ENCODE peak calls at places on chromosomes 13 and 19, in nine cellular contexts. M is activated naive CD4-positive, alpha-beta T cell; A is AG09309; T is left colon; C is T-helper 2 cell; E is CD8-positive, alpha-beta T cell; X is GM19239; G is NCI-H2081 treated with DMSO at 0.1 percent for 48 hours; D is stimulated activated CD4-positive, alpha-beta T cell treated with anti-CD3 and anti-CD28 coated beads, Interleukin-2, amount 100 ng/mL, for 48 hours. L is an unnamed sample.

GRCh38 chr13:46082324-46082723 is 22.5 kb downstream of the CPB2 start:
- DNase-seq in M (no peak), A (no peak), T (no peak), C (no peak), E (no peak), X (no peak), G (no peak), D (no peak), L (no peak)

GRCh38 chr19:18800079-18800478 is 9.0 kb upstream of the COMP start:
- DNase-seq in M (no peak), A (no peak), T (no peak), C (no peak), E (no peak), X (no peak), G (no peak), D (no peak), L (no peak)

GRCh38 chr13:27607125-27607524 is 13.2 kb downstream of the LNX2 start:
- DNase-seq in M (no peak), A (peak), T (no peak), C (no peak), E (no peak), X (no peak), G (no peak), D (no peak), L (peak)

GRCh38 chr19:41714598-41714997 is 6.2 kb downstream of the CEACAM5 start:
- DNase-seq in M (no peak), A (no peak), T (no peak), C (no peak), E (no peak), X (no peak), G (no peak), D (no peak), L (no peak)

GRCh38 chr13:39530996-39531395 is 72.0 kb downstream of the LHFPL6 start:
- DNase-seq in M (no peak), A (no peak), T (no peak), C (no peak), E (no peak), X (no peak), G (no peak), D (no peak), L (peak)

GRCh38 chr19:18854982-18855381 is 23.2 kb downstream of the UPF1 start:
- DNase-seq in M (no peak), A (no peak), T (no peak), C (no peak), E (no peak), X (no peak), G (no peak), D (no peak), L (no peak)

GRCh38 chr13:41311607-41312500 is 787 bp downstream of the NAA16 start:
- DNase-seq in M (peak), A (no peak), T (peak), C (peak), E (peak), X (no peak), G (no peak), D (peak), L (no peak)

GRCh38 chr19:1258161-1258492 is 9.7 kb downstream of the MIDN start:
- DNase-seq in M (no peak), A (no peak), T (no peak), C (no peak), E (no peak), X (no peak), G (no peak), D (no peak), L (no peak)

GRCh38 chr13:48068036-48068435 is 26.9 kb downstream of the MED4 start:
- DNase-seq in M (no peak), A (no peak), T (no peak), C (peak), E (no peak), X (no peak), G (no peak), D (no peak), L (no peak)

GRCh38 chr19:55464669-55465068 is at the start of gene C19orf85:
- DNase-seq in M (no peak), A (no peak), T (no peak), C (no peak), E (no peak), X (no peak), G (no peak), D (no peak), L (no peak)

GRCh38 chr13:64546371-64546770 is 2683.8 kb downstream of the PCDH9 start:
- DNase-seq in M (no peak), A (no peak), T (no peak), C (no peak), E (no peak), X (no peak), G (no peak), D (no peak), L (no peak)

GRCh38 chr19:3813473-3814392 is 27.6 kb upstream of the MATK start:
- DNase-seq in M (no peak), A (no peak), T (no peak), C (peak), E (no peak), X (no peak), G (no peak), D (no peak), L (no peak)

GRCh38 chr13:22103046-22103445 is 432.2 kb downstream of the FGF9 start:
- DNase-seq in M (no peak), A (no peak), T (peak), C (no peak), E (no peak), X (no peak), G (no peak), D (no peak), L (no peak)

GRCh38 chr19:17170538-17171297 is 44.4 kb upstream of the USE1 start:
- DNase-seq in M (no peak), A (no peak), T (no peak), C (peak), E (no peak), X (peak), G (no peak), D (no peak), L (no peak)

L was measured in GM04503.